ENCODE peak calls at places on chromosomes 6 and 20, in four cellular contexts. Z is effector CD4-positive, alpha-beta T cell; L is Karpas-422; B is H54. D is an unnamed sample.

GRCh38 chr6:193773-194310 is 98.4 kb upstream of the DUSP22 start:
- DNase-seq in Z (no peak), L (no peak), B (no peak), D (peak)

GRCh38 chr6:144215402-144215931 is 65.2 kb downstream of the STX11 start:
- DNase-seq in Z (no peak), L (peak), B (peak), D (no peak)

GRCh38 chr20:64242003-64242796 is 13.3 kb upstream of the PCMTD2 start:
- DNase-seq in Z (no peak), L (no peak), B (no peak), D (no peak)

GRCh38 chr6:133393891-133394290 is 152.7 kb downstream of the EYA4 start:
- DNase-seq in Z (no peak), L (no peak), B (no peak), D (no peak)

GRCh38 chr6:137155830-137156229 is 17.6 kb downstream of the IL22RA2 start:
- DNase-seq in Z (no peak), L (no peak), B (no peak), D (peak)

GRCh38 chr6:18883851-18884250 is 496.7 kb downstream of the RNF144B start:
- DNase-seq in Z (no peak), L (no peak), B (no peak), D (no peak)

GRCh38 chr6:16332175-16332542 is 93.8 kb downstream of the GMPR start:
- DNase-seq in Z (peak), L (peak), B (no peak), D (peak)

GRCh38 chr6:56399250-56399671 is 151.9 kb upstream of the COL21A1 start:
- DNase-seq in Z (no peak), L (no peak), B (no peak), D (no peak)

GRCh38 chr6:138692058-138692977 is 81.3 kb upstream of the CCDC28A start:
- DNase-seq in Z (peak), L (peak), B (peak), D (peak)

GRCh38 chr6:42819803-42820508 is 38.1 kb downstream of the BICRAL start:
- DNase-seq in Z (no peak), L (peak), B (no peak), D (peak)

GRCh38 chr6:145224450-145224849 is 510.9 kb downstream of the EPM2A start:
- DNase-seq in Z (no peak), L (no peak), B (no peak), D (no peak)

GRCh38 chr6:144064402-144064830 is 31.0 kb downstream of the SF3B5 start:
- DNase-seq in Z (peak), L (peak), B (no peak), D (peak)

GRCh38 chr20:53826597-53827291 is 233.1 kb upstream of the ZNF217 start:
- DNase-seq in Z (no peak), L (peak), B (no peak), D (no peak)

GRCh38 chr6:154916857-154917256 is 78.3 kb upstream of the TIAM2 start:
- DNase-seq in Z (no peak), L (no peak), B (no peak), D (no peak)

GRCh38 chr6:14635195-14635594 is 517.6 kb downstream of the CD83 start:
- DNase-seq in Z (peak), L (no peak), B (no peak), D (peak)

GRCh38 chr6:113858605-113859348 is 1.6 kb downstream of the MARCKS start:
- DNase-seq in Z (peak), L (peak), B (peak), D (peak)

GRCh38 chr6:42959917-42960242 is 674 bp upstream of the GNMT start:
- DNase-seq in Z (no peak), L (no peak), B (no peak), D (no peak)

GRCh38 chr20:53819973-53820451 is 226.4 kb upstream of the ZNF217 start:
- DNase-seq in Z (no peak), L (no peak), B (no peak), D (no peak)

D was measured in CD4-positive, CD25-positive, alpha-beta regulatory T cell.